ENCODE peak calls at places on chromosome 9, in five cellular contexts. One of them, this sample, is unnamed.
A peak's percentile ranks its signal among the peaks of the same experiment; 100 is the strongest.

GRCh38 chr9:90805006-90805993 is 3.7 kb downstream of the SYK start:
- DNase-seq in BE2C: peak; percentile 22
- DNase-seq in head of caudate nucleus: no peak
- DNase-seq in right lobe of liver: no peak
- DNase-seq in activated CD4-positive, alpha-beta T cell treated with anti-CD3 and anti-CD28 coated beads, Interleukin-2, amount 50 U/mL, for 1 hour: no peak
- DNase-seq in this sample: no peak

GRCh38 chr9:69171517-69171916 is 2.6 kb upstream of the TJP2 start:
- DNase-seq in BE2C: no peak
- DNase-seq in head of caudate nucleus: no peak
- DNase-seq in right lobe of liver: no peak
- DNase-seq in activated CD4-positive, alpha-beta T cell treated with anti-CD3 and anti-CD28 coated beads, Interleukin-2, amount 50 U/mL, for 1 hour: no peak
- DNase-seq in this sample: no peak

GRCh38 chr9:99253772-99254431 is 31.8 kb downstream of the SEC61B start:
- DNase-seq in BE2C: no peak
- DNase-seq in head of caudate nucleus: peak; percentile 52
- DNase-seq in right lobe of liver: no peak
- DNase-seq in activated CD4-positive, alpha-beta T cell treated with anti-CD3 and anti-CD28 coated beads, Interleukin-2, amount 50 U/mL, for 1 hour: peak; percentile 41
- DNase-seq in this sample: peak; percentile 84

GRCh38 chr9:35680331-35681105 is 6.8 kb downstream of the CA9 start:
- DNase-seq in BE2C: no peak
- DNase-seq in head of caudate nucleus: no peak
- DNase-seq in right lobe of liver: no peak
- DNase-seq in activated CD4-positive, alpha-beta T cell treated with anti-CD3 and anti-CD28 coated beads, Interleukin-2, amount 50 U/mL, for 1 hour: no peak
- DNase-seq in this sample: peak; percentile 54

GRCh38 chr9:3403315-3403714 is 122.5 kb downstream of the RFX3 start:
- DNase-seq in BE2C: no peak
- DNase-seq in head of caudate nucleus: no peak
- DNase-seq in right lobe of liver: no peak
- DNase-seq in activated CD4-positive, alpha-beta T cell treated with anti-CD3 and anti-CD28 coated beads, Interleukin-2, amount 50 U/mL, for 1 hour: no peak
- DNase-seq in this sample: no peak

GRCh38 chr9:127122176-127123151 is at the start of gene ANGPTL2:
- DNase-seq in BE2C: peak; percentile 93
- DNase-seq in head of caudate nucleus: peak; percentile 98
- DNase-seq in right lobe of liver: peak; percentile 65
- DNase-seq in activated CD4-positive, alpha-beta T cell treated with anti-CD3 and anti-CD28 coated beads, Interleukin-2, amount 50 U/mL, for 1 hour: no peak
- DNase-seq in this sample: peak; percentile 71

GRCh38 chr9:135060461-135061116 is 26.9 kb upstream of the OLFM1 start:
- DNase-seq in BE2C: peak; percentile 8
- DNase-seq in head of caudate nucleus: no peak
- DNase-seq in right lobe of liver: no peak
- DNase-seq in activated CD4-positive, alpha-beta T cell treated with anti-CD3 and anti-CD28 coated beads, Interleukin-2, amount 50 U/mL, for 1 hour: no peak
- DNase-seq in this sample: no peak

GRCh38 chr9:124590886-124591641 is 83.9 kb upstream of the NR5A1 start:
- DNase-seq in BE2C: no peak
- DNase-seq in head of caudate nucleus: no peak
- DNase-seq in right lobe of liver: no peak
- DNase-seq in activated CD4-positive, alpha-beta T cell treated with anti-CD3 and anti-CD28 coated beads, Interleukin-2, amount 50 U/mL, for 1 hour: no peak
- DNase-seq in this sample: no peak

GRCh38 chr9:134299068-134299467 is 27.2 kb upstream of the RXRA start:
- DNase-seq in BE2C: no peak
- DNase-seq in head of caudate nucleus: no peak
- DNase-seq in right lobe of liver: no peak
- DNase-seq in activated CD4-positive, alpha-beta T cell treated with anti-CD3 and anti-CD28 coated beads, Interleukin-2, amount 50 U/mL, for 1 hour: no peak
- DNase-seq in this sample: no peak

GRCh38 chr9:36815023-36815422 is 219.0 kb downstream of the PAX5 start:
- DNase-seq in BE2C: no peak
- DNase-seq in head of caudate nucleus: no peak
- DNase-seq in right lobe of liver: no peak
- DNase-seq in activated CD4-positive, alpha-beta T cell treated with anti-CD3 and anti-CD28 coated beads, Interleukin-2, amount 50 U/mL, for 1 hour: no peak
- DNase-seq in this sample: no peak

GRCh38 chr9:92558612-92559374 is 23.0 kb upstream of the ECM2 start:
- DNase-seq in BE2C: no peak
- DNase-seq in head of caudate nucleus: no peak
- DNase-seq in right lobe of liver: no peak
- DNase-seq in activated CD4-positive, alpha-beta T cell treated with anti-CD3 and anti-CD28 coated beads, Interleukin-2, amount 50 U/mL, for 1 hour: no peak
- DNase-seq in this sample: no peak

GRCh38 chr9:108212179-108212578 is 643.6 kb downstream of the ACTL7B start:
- DNase-seq in BE2C: peak; percentile 13
- DNase-seq in head of caudate nucleus: peak; percentile 4
- DNase-seq in right lobe of liver: no peak
- DNase-seq in activated CD4-positive, alpha-beta T cell treated with anti-CD3 and anti-CD28 coated beads, Interleukin-2, amount 50 U/mL, for 1 hour: no peak
- DNase-seq in this sample: no peak

GRCh38 chr9:112078432-112078831 is 96.7 kb downstream of the SUSD1 start:
- DNase-seq in BE2C: no peak
- DNase-seq in head of caudate nucleus: no peak
- DNase-seq in right lobe of liver: no peak
- DNase-seq in activated CD4-positive, alpha-beta T cell treated with anti-CD3 and anti-CD28 coated beads, Interleukin-2, amount 50 U/mL, for 1 hour: no peak
- DNase-seq in this sample: no peak

GRCh38 chr9:79570449-79571308 is 1.1 kb upstream of the TLE4 start:
- DNase-seq in BE2C: peak; percentile 56
- DNase-seq in head of caudate nucleus: peak; percentile 50
- DNase-seq in right lobe of liver: peak; percentile 60
- DNase-seq in activated CD4-positive, alpha-beta T cell treated with anti-CD3 and anti-CD28 coated beads, Interleukin-2, amount 50 U/mL, for 1 hour: peak; percentile 34
- DNase-seq in this sample: peak; percentile 61

GRCh38 chr9:34989946-34990635 is 546 bp downstream of the DNAJB5 start:
- DNase-seq in BE2C: peak; percentile 74
- DNase-seq in head of caudate nucleus: peak; percentile 70
- DNase-seq in right lobe of liver: no peak
- DNase-seq in activated CD4-positive, alpha-beta T cell treated with anti-CD3 and anti-CD28 coated beads, Interleukin-2, amount 50 U/mL, for 1 hour: peak; percentile 29
- DNase-seq in this sample: peak; percentile 67

GRCh38 chr9:134642385-134643181 is 980 bp downstream of the COL5A1 start:
- DNase-seq in BE2C: peak; percentile 39
- DNase-seq in head of caudate nucleus: no peak
- DNase-seq in right lobe of liver: no peak
- DNase-seq in activated CD4-positive, alpha-beta T cell treated with anti-CD3 and anti-CD28 coated beads, Interleukin-2, amount 50 U/mL, for 1 hour: no peak
- DNase-seq in this sample: no peak

GRCh38 chr9:120970249-120970648 is 43.7 kb upstream of the TRAF1 start:
- DNase-seq in BE2C: no peak
- DNase-seq in head of caudate nucleus: no peak
- DNase-seq in right lobe of liver: no peak
- DNase-seq in activated CD4-positive, alpha-beta T cell treated with anti-CD3 and anti-CD28 coated beads, Interleukin-2, amount 50 U/mL, for 1 hour: no peak
- DNase-seq in this sample: no peak

GRCh38 chr9:16515207-16515606 is 355.3 kb downstream of the BNC2 start:
- DNase-seq in BE2C: peak; percentile 49
- DNase-seq in head of caudate nucleus: peak; percentile 11
- DNase-seq in right lobe of liver: no peak
- DNase-seq in activated CD4-positive, alpha-beta T cell treated with anti-CD3 and anti-CD28 coated beads, Interleukin-2, amount 50 U/mL, for 1 hour: no peak
- DNase-seq in this sample: no peak

This sample was measured in GM13976.